ENCODE peak calls at places on chromosome 1, in four cellular contexts. X is Panc1; D is HCEC 1CT; K is stimulated activated CD4-positive, alpha-beta T cell treated with anti-CD3 and anti-CD28 coated beads, Interleukin-2, amount 100 ng/mL, for 24 hours. C is an unnamed sample.

GRCh38 chr1:89147707-89148106 is 21.8 kb upstream of the GBP2 start:
- DNase-seq in K (no peak), X (no peak), D (no peak), C (no peak)

GRCh38 chr1:51313268-51313852 is 17.0 kb downstream of the TTC39A start:
- DNase-seq in X (no peak), K (no peak), D (peak; percentile 11), C (no peak)

GRCh38 chr1:18951818-18952391 is 4.6 kb downstream of the IFFO2 start:
- DNase-seq in D (no peak), X (no peak), K (peak; percentile 82), C (peak; percentile 43)

GRCh38 chr1:177411371-177411770 is 240.6 kb downstream of the BRINP2 start:
- DNase-seq in X (no peak), K (no peak), D (no peak), C (no peak)

GRCh38 chr1:173190101-173190895 is 16.8 kb downstream of the TNFSF4 start:
- DNase-seq in X (peak; percentile 36), K (no peak), D (peak; percentile 61), C (peak; percentile 24)

GRCh38 chr1:171476829-171477228 is 8.5 kb upstream of the PRRC2C start:
- DNase-seq in D (no peak), X (no peak), K (no peak), C (no peak)

GRCh38 chr1:147264158-147264768 is 21.8 kb downstream of the CHD1L start:
- DNase-seq in D (peak; percentile 85), X (no peak), K (no peak), C (no peak)

GRCh38 chr1:79353224-79353623 is 346.7 kb upstream of the ADGRL4 start:
- DNase-seq in D (peak; percentile 76), X (no peak), K (no peak), C (peak; percentile 12)

GRCh38 chr1:15703562-15703961 is 19.4 kb downstream of the PLEKHM2 start:
- DNase-seq in K (no peak), D (peak; percentile 92), X (no peak), C (no peak)

GRCh38 chr1:58905628-58906256 is 121.9 kb upstream of the JUN start:
- DNase-seq in X (no peak), D (no peak), K (no peak), C (no peak)

GRCh38 chr1:161986328-161986727 is 37.3 kb downstream of the OLFML2B start:
- DNase-seq in K (no peak), X (no peak), D (no peak), C (no peak)

GRCh38 chr1:27154991-27155781 is at the start of gene SLC9A1:
- DNase-seq in X (peak; percentile 96), K (peak; percentile 93), D (peak; percentile 91), C (peak; percentile 78)

GRCh38 chr1:229234870-229235472 is 35.9 kb upstream of the RAB4A start:
- DNase-seq in X (no peak), D (no peak), K (no peak), C (no peak)

GRCh38 chr1:58768971-58769808 is 14.7 kb downstream of the JUN start:
- DNase-seq in X (no peak), K (peak; percentile 67), D (peak; percentile 62), C (peak; percentile 57)

GRCh38 chr1:162023547-162024501 is at the start of gene OLFML2B:
- DNase-seq in X (peak; percentile 61), K (peak; percentile 73), D (peak; percentile 80), C (peak; percentile 68)

GRCh38 chr1:182629674-182630073 is 25.5 kb upstream of the RGS16 start:
- DNase-seq in X (no peak), K (peak; percentile 67), D (no peak), C (no peak)

GRCh38 chr1:176601358-176601757 is 138.4 kb downstream of the PAPPA2 start:
- DNase-seq in X (no peak), D (no peak), K (no peak), C (no peak)

GRCh38 chr1:37575692-37576091 is 19.0 kb downstream of the DNALI1 start:
- DNase-seq in D (peak; percentile 70), X (no peak), K (no peak), C (no peak)

GRCh38 chr1:86194491-86195034 is 38.0 kb upstream of the COL24A1 start:
- DNase-seq in X (no peak), D (no peak), K (no peak), C (no peak)

GRCh38 chr1:75136158-75136815 is 2.1 kb downstream of the LHX8 start:
- DNase-seq in K (no peak), D (no peak), X (no peak), C (no peak)

GRCh38 chr1:36306902-36307456 is 811 bp downstream of the SH3D21 start:
- DNase-seq in X (peak; percentile 50), K (peak; percentile 95), D (peak; percentile 91), C (peak; percentile 94)

GRCh38 chr1:218426343-218426657 is 81.2 kb downstream of the TGFB2 start:
- DNase-seq in X (no peak), D (peak; percentile 35), K (no peak), C (peak; percentile 60)

GRCh38 chr1:241632987-241633386 is 7.2 kb downstream of the CHML start:
- DNase-seq in D (no peak), X (no peak), K (no peak), C (no peak)

GRCh38 chr1:10519016-10519417 is 44.3 kb downstream of the PEX14 start:
- DNase-seq in X (no peak), D (no peak), K (no peak), C (no peak)

GRCh38 chr1:113369040-113369439 is 21.3 kb upstream of the MAGI3 start:
- DNase-seq in X (no peak), K (no peak), D (no peak), C (no peak)

GRCh38 chr1:31444725-31445448 is 31.9 kb downstream of the SERINC2 start:
- DNase-seq in X (no peak), K (no peak), D (no peak), C (peak; percentile 58)